ENCODE peak calls at places on chromosomes 1 and 21, in five cellular contexts. D is fibroblast of lung, F is GM12864, E is coronary artery, Z is left lung. S is an unnamed sample.

GRCh38 chr1:8925960-8926359 is 19.7 kb upstream of the CA6 start:
- DNase-seq in Z (no peak), D (no peak), F (no peak), E (no peak), S (no peak)

GRCh38 chr1:156439771-156440183 is 60.8 kb downstream of the MEF2D start:
- DNase-seq in E (no peak), Z (no peak), D (no peak), F (no peak), S (no peak)

GRCh38 chr1:202105571-202106339 is 17.0 kb upstream of the GPR37L1 start:
- DNase-seq in Z (no peak), F (no peak), E (no peak), D (peak; percentile 83), S (no peak)

GRCh38 chr1:202625416-202626360 is 84.6 kb downstream of the SYT2 start:
- DNase-seq in D (peak; percentile 57), F (peak; percentile 19), E (no peak), Z (peak; percentile 90), S (peak; percentile 90)

GRCh38 chr1:104991702-104992101 is 1242.0 kb downstream of the AMY1C start:
- DNase-seq in D (no peak), E (no peak), Z (no peak), F (no peak), S (no peak)

GRCh38 chr1:178593526-178593925 is 80.6 kb downstream of the TEX35 start:
- DNase-seq in E (no peak), Z (no peak), D (no peak), F (no peak), S (no peak)

GRCh38 chr21:34092241-34092921 is 19.0 kb downstream of the MRPS6 start:
- DNase-seq in F (no peak), E (no peak), D (no peak), Z (no peak), S (no peak)

GRCh38 chr1:221837886-221838285 is 96.0 kb upstream of the DUSP10 start:
- DNase-seq in E (no peak), D (no peak), F (peak; percentile 22), Z (no peak), S (no peak)

GRCh38 chr1:98325646-98326441 is 335.7 kb upstream of the SNX7 start:
- DNase-seq in E (peak; percentile 87), F (no peak), D (peak; percentile 89), Z (peak; percentile 68), S (peak; percentile 89)

GRCh38 chr1:81920245-81920740 is 119.6 kb downstream of the ADGRL2 start:
- DNase-seq in D (peak; percentile 74), E (no peak), Z (no peak), F (no peak), S (no peak)

GRCh38 chr21:42386034-42386591 is 9.7 kb downstream of the TMPRSS3 start:
- DNase-seq in E (no peak), F (no peak), Z (peak; percentile 23), D (no peak), S (no peak)

GRCh38 chr1:89518116-89518780 is 6.4 kb upstream of the LRRC8B start:
- DNase-seq in Z (no peak), F (no peak), E (no peak), D (peak; percentile 8), S (no peak)

GRCh38 chr1:43819354-43819753 is 112.0 kb downstream of the ST3GAL3 start:
- DNase-seq in D (no peak), F (no peak), Z (no peak), E (no peak), S (no peak)

GRCh38 chr1:163035791-163036249 is 33.3 kb upstream of the RGS4 start:
- DNase-seq in Z (no peak), D (peak; percentile 99), E (no peak), F (no peak), S (no peak)

GRCh38 chr21:42939581-42940413 is 14.4 kb upstream of the ERVH48-1 start:
- DNase-seq in D (peak; percentile 96), F (no peak), E (peak; percentile 88), Z (no peak), S (no peak)

GRCh38 chr1:170908942-170909341 is 26.4 kb upstream of the MROH9 start:
- DNase-seq in F (no peak), D (no peak), Z (no peak), E (no peak), S (no peak)

GRCh38 chr1:16248603-16249534 is 11.9 kb upstream of the CPLANE2 start:
- DNase-seq in D (peak; percentile 85), Z (no peak), E (peak; percentile 94), F (no peak), S (no peak)

GRCh38 chr1:59232209-59232608 is 64.7 kb upstream of the FGGY start:
- DNase-seq in E (no peak), Z (no peak), D (peak; percentile 39), F (no peak), S (no peak)

GRCh38 chr1:61142726-61143500 is 60.6 kb downstream of the NFIA start:
- DNase-seq in F (no peak), E (no peak), D (no peak), Z (no peak), S (no peak)

GRCh38 chr1:65881070-65881594 is 88.4 kb downstream of the PDE4B start:
- DNase-seq in E (no peak), D (peak; percentile 63), F (no peak), Z (peak; percentile 26), S (no peak)

DNA sequence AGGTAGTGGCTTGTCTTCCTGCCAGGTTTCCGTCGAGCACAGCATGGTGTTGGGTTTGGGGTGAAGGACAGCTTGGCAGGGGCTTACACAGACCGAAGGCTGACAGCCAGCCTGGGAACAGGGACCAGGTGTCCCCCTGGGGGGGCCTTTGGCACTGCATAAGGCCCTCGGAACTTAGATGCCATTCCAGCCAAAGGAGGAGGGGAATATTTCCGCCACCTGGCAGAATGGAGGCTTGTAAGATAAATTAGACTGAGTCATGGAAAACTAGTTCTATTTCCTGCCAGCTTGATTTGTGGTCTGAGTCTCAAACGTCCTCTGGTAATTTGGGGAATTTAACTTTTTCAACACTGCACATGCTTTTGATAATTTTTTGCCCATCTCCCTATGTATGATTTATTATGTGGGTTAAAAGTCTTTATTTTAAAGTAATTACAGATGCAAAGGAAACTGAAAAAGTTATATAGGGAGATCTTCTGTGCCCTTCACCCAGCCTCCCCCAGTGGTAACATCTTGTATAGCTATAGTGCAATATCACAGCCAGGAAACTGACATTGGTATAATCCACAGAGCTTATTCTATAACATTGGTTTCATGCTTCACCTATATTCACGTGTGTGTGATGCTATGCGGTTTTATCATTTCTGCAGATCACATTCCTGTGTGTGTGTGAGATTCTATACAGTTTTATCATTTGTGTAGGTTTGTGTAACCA is 11.5 kb upstream of the TMEM51 start:
- DNase-seq in F (no peak), D (peak; percentile 94), Z (no peak), E (no peak), S (no peak)
- TF ChIP-seq CTCF in F (no peak), D (no peak), Z (no peak), E (no peak), S (no peak)

GRCh38 chr1:54542120-54542961 is 5.7 kb upstream of the ACOT11 start:
- DNase-seq in F (no peak), D (peak; percentile 86), Z (peak; percentile 92), E (peak; percentile 83), S (no peak)
- TF ChIP-seq CTCF in F (no peak), D (no peak), Z (no peak), E (no peak), S (no peak)

GRCh38 chr1:7760245-7760644 is 10.9 kb upstream of the VAMP3 start:
- DNase-seq in D (peak; percentile 30), E (no peak), Z (no peak), F (no peak), S (no peak)
- TF ChIP-seq CTCF in D (no peak), E (no peak), Z (no peak), F (no peak), S (no peak)

GRCh38 chr21:37130971-37131370 is 57.9 kb downstream of the TTC3 start:
- DNase-seq in Z (no peak), D (peak; percentile 71), F (no peak), E (no peak), S (no peak)
- TF ChIP-seq CTCF in Z (no peak), D (no peak), F (no peak), E (no peak), S (no peak)

GRCh38 chr1:85888961-85889360 is 180.7 kb upstream of the ZNHIT6 start:
- DNase-seq in F (no peak), E (no peak), Z (no peak), D (no peak), S (no peak)

DNA sequence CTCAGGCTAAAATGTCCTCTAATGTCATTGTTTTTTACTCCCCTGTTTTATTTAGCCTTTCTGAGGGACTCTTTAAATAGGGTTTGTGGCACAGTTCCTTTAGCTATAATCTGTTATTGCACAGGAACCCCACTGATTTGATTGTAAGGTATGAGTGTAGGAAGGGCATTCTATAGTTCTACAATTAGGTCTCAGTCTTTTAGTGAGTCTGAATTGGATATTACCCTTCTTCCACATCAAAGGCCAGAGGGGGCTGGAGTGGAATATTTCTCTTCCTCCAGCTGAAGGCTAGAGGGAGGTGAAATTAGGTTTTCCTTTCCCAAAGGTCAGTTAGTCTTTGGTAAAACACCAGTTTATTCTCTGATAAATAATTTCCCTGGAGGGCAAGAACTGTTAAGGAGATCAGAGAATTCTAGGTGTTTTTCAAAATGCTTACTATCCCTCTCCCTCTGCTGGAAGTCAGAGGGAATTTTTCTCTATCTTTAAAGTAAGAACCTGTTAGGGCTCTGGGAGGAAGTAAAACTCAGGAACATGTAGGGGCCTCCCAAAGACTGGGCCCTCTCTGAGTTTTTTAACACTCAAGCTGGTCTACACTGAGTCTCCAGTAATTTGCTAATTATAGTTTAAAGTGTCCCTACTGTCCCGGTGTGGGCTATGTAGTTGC is 176.3 kb upstream of the ZNHIT6 start:
- DNase-seq in Z (no peak), F (no peak), D (peak; percentile 6), E (no peak), S (no peak)
- TF ChIP-seq CTCF in Z (no peak), F (no peak), D (peak; percentile 59), E (no peak), S (peak; percentile 71)

DNA sequence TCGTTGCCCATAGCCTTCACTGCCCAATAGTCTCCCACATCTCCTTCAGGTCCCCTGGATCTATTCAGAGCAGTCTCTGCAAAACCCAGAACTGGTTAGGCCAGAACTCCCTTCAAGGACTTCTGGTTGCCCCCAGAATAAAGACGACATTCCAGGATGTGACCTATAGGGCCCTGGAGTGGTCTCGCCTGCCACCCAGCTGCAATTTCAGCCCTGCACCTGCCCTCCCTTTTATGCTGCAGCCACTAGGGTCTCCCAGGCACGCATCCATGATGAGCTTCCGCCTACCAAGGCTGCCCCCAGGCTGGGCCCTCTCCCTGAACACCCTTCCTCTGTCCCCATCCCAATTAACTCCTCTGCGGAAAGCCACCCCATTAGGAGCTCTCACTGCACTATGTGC is 7.2 kb upstream of the TSPEAR start:
- DNase-seq in D (no peak), E (no peak), F (no peak), Z (no peak), S (peak; percentile 17)
- TF ChIP-seq CTCF in D (no peak), E (no peak), F (peak; percentile 9), Z (no peak), S (no peak)

S was measured in osteocyte.